ENCODE peak calls at places on chromosome 10, in five cellular contexts. H, A, X, E and Q are unnamed samples. For H3K36me3, the result is how much of the 10 kb centered on the place peaks cover.

GRCh38 chr10:35459449-35459847 is 123.1 kb downstream of the CCNY start:
- DNase-seq in E (no peak), X (no peak), A (no peak), H (no peak), Q (no peak)

GRCh38 chr10:119315128-119316001 is 108.0 kb downstream of the GRK5 start:
- DNase-seq in H (no peak), A (peak), X (peak), E (no peak), Q (no peak)

GRCh38 chr10:99008106-99008505 is 227.5 kb downstream of the HPSE2 start:
- DNase-seq in E (no peak), A (no peak), H (no peak), X (no peak), Q (no peak)

GRCh38 chr10:90849956-90850749 is 7.7 kb downstream of the HTR7 start:
- DNase-seq in E (no peak), H (no peak), X (peak), A (no peak), Q (no peak)

GRCh38 chr10:76209135-76209534 is 777.7 kb downstream of the LRMDA start:
- DNase-seq in A (no peak), E (no peak), H (no peak), X (peak), Q (no peak)

GRCh38 chr10:130721971-130722370 is 585.8 kb downstream of the GLRX3 start:
- DNase-seq in H (no peak), E (no peak), A (no peak), X (no peak), Q (no peak)

GRCh38 chr10:43610636-43611035 is 4.4 kb downstream of the ZNF485 start:
- DNase-seq in E (no peak), X (peak), H (no peak), A (no peak), Q (no peak)

GRCh38 chr10:22463255-22463654 is 118.0 kb downstream of the SPAG6 start:
- DNase-seq in H (no peak), E (no peak), A (no peak), X (no peak), Q (no peak)

GRCh38 chr10:124949543-124949942 is 7.6 kb downstream of the ZRANB1 start:
- DNase-seq in H (no peak), A (no peak), X (peak), E (no peak), Q (no peak)

GRCh38 chr10:114683593-114683992 is 25.5 kb upstream of the ABLIM1 start:
- DNase-seq in A (no peak), H (no peak), E (no peak), X (no peak), Q (no peak)

GRCh38 chr10:20466731-20467130 is 430.4 kb downstream of the NEBL start:
- DNase-seq in X (peak), H (no peak), E (no peak), A (no peak), Q (no peak)

GRCh38 chr10:74480778-74481177 is 329.8 kb downstream of the ADK start:
- DNase-seq in E (no peak), H (no peak), X (no peak), A (no peak), Q (no peak)

GRCh38 chr10:115093286-115093775 is at the start of gene ATRNL1:
- DNase-seq in H (peak), A (peak), X (no peak), E (peak), Q (peak)

GRCh38 chr10:128110339-128110738 is 15.9 kb downstream of the MKI67 start:
- DNase-seq in E (no peak), X (no peak), H (no peak), A (no peak), Q (no peak)
- H3K36me3 ChIP-seq in E (under half), X (under half), H (under half), A (under half), Q (under half)

GRCh38 chr10:127370601-127371000 is 174.2 kb upstream of the INSYN2A start:
- DNase-seq in E (no peak), X (no peak), H (no peak), A (no peak), Q (no peak)

GRCh38 chr10:127375423-127375822 is 173.7 kb upstream of the NPS start:
- DNase-seq in E (no peak), A (no peak), H (no peak), X (peak), Q (no peak)

GRCh38 chr10:127374901-127375300 is 174.2 kb upstream of the NPS start:
- DNase-seq in H (no peak), E (no peak), A (no peak), X (no peak), Q (no peak)

GRCh38 chr10:127374074-127374680 is 174.9 kb upstream of the NPS start:
- DNase-seq in H (no peak), E (no peak), A (no peak), X (no peak), Q (no peak)

GRCh38 chr10:127372361-127372760 is 176.0 kb upstream of the INSYN2A start:
- DNase-seq in E (no peak), A (no peak), X (no peak), H (no peak), Q (no peak)
- H3K4me3 ChIP-seq in E (no peak), A (no peak), X (no peak), H (no peak), Q (no peak)

GRCh38 chr10:97433430-97434001 is 7.5 kb downstream of the PGAM1 start:
- DNase-seq in X (no peak), H (no peak), A (no peak), E (no peak), Q (no peak)

GRCh38 chr10:97434055-97434454 is 8.1 kb downstream of the PGAM1 start:
- DNase-seq in H (no peak), E (no peak), X (no peak), A (no peak), Q (no peak)

GRCh38 chr10:97434557-97434956 is 8.6 kb downstream of the PGAM1 start:
- DNase-seq in A (no peak), H (no peak), X (no peak), E (no peak), Q (no peak)

GRCh38 chr10:97435211-97435610 is 9.2 kb downstream of the PGAM1 start:
- DNase-seq in E (no peak), X (no peak), A (no peak), H (no peak), Q (no peak)
- H3K36me3 ChIP-seq in E (half or more), X (half or more), A (under half), H (half or more), Q (under half)

GRCh38 chr10:72322280-72323058 is 32.2 kb downstream of the DNAJB12 start:
- DNase-seq in H (no peak), E (no peak), A (peak), X (no peak), Q (no peak)

GRCh38 chr10:72321248-72322029 is 33.3 kb downstream of the DNAJB12 start:
- DNase-seq in H (no peak), X (no peak), E (no peak), A (peak), Q (no peak)

GRCh38 chr10:72322030-72322279 is 32.8 kb downstream of the DNAJB12 start:
- DNase-seq in A (peak), E (no peak), X (no peak), H (peak), Q (no peak)

GRCh38 chr10:72319416-72320254 is 35.1 kb downstream of the DNAJB12 start:
- DNase-seq in H (peak), A (peak), E (peak), X (peak), Q (peak)

DNA sequence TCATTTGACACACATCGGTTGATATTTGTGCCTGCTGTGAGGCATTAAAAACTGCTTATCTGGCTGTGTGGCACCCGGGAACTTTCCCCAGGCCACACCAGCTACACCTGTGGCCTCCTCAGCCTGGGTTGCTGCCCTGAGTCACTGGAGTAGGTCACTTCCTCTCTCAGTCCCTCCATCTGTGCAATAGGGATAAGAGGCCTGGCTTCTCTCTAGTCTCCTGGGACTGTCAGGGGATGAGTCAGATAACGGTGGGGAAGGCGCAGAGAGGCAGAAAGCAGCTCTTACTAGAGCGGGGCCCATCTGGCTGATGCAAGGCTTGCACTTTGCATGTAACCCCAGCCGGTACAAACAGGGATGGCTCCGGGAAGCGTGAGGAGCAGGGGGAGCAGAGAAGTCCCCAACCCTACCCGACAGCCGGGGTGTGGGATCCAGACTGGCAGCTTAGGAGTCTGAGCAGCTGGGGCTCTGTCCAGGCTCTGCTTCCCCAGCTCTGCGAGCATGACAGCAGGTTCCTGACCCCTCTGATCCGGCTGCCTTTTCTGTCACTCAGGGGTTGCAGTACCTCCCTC is 34.0 kb downstream of the DNAJB12 start:
- DNase-seq in X (peak), E (no peak), H (peak), A (peak), Q (peak)
- H3K4me3 ChIP-seq in X (no peak), E (no peak), H (no peak), A (no peak), Q (no peak)

DNA sequence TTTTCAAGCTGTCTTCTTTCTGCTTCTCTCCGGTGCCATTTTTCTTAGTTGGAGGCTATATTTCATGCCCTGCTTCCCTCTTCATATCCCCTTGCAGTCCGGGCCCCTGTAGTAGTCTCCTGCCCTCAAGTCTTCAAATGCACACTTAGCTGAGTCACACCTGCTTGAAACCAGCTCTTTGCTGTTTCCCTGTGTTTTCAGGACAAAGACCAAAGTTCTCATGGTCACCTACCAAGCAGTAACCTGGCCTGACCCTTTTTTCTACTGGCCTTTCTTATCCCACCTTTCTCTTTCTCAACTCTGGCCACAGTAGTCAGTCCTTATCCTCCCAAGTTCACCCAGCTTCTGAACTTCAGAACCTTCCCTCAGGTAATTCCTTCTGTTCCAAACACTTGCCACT is 28.5 kb downstream of the GLUD1 start:
- DNase-seq in X (no peak), E (no peak), H (no peak), A (peak), Q (no peak)
- H3K36me3 ChIP-seq in X (under half), E (under half), H (half or more), A (under half), Q (under half)

DNA sequence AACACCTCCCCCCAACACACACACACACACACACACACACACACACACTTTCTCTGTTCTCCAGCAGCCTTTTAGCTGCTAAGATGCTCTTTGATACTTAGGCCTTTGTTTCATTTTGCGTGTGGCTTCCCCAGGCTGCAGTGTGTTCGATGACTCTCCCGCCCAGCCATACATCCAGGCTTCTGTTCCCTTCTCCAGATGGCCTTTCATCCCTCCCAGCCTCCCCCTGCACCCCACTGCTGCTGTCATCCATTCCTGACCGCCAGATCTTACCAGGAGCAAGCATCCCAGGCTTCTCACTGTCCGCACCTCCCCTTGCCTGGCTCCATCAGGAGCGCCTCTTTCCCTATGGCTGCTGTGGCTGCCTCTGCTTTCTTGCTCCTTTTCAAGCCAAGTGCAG is 77.8 kb upstream of the PPIF start:
- DNase-seq in H (no peak), X (no peak), A (no peak), E (no peak), Q (no peak)
- H3K4me3 ChIP-seq in H (no peak), X (no peak), A (no peak), E (no peak), Q (no peak)

GRCh38 chr10:101897633-101898032 is 54.0 kb upstream of the KCNIP2 start:
- DNase-seq in E (peak), H (no peak), A (peak), X (peak), Q (peak)

GRCh38 chr10:101894742-101895141 is 51.1 kb upstream of the KCNIP2 start:
- DNase-seq in H (no peak), E (no peak), A (peak), X (peak), Q (no peak)

GRCh38 chr10:101896466-101896865 is 52.9 kb upstream of the KCNIP2 start:
- DNase-seq in E (no peak), H (no peak), X (peak), A (no peak), Q (no peak)

GRCh38 chr10:101894266-101894665 is 50.7 kb upstream of the KCNIP2 start:
- DNase-seq in H (no peak), X (no peak), E (no peak), A (no peak), Q (no peak)

GRCh38 chr10:101895781-101896180 is 52.2 kb upstream of the KCNIP2 start:
- DNase-seq in E (no peak), H (no peak), A (no peak), X (no peak), Q (no peak)
- H3K36me3 ChIP-seq in E (under half), H (under half), A (under half), X (under half), Q (under half)

GRCh38 chr10:121597504-121598241 is 571 bp downstream of the FGFR2 start:
- DNase-seq in E (no peak), X (no peak), H (no peak), A (peak), Q (peak)
- H3K4me3 ChIP-seq in E (peak), X (no peak), H (peak), A (peak), Q (peak)

GRCh38 chr10:32947586-32947985 is 10.4 kb downstream of the ITGB1 start:
- DNase-seq in X (no peak), H (no peak), E (no peak), A (no peak), Q (no peak)
- H3K36me3 ChIP-seq in X (under half), H (under half), E (under half), A (under half), Q (under half)

DNA sequence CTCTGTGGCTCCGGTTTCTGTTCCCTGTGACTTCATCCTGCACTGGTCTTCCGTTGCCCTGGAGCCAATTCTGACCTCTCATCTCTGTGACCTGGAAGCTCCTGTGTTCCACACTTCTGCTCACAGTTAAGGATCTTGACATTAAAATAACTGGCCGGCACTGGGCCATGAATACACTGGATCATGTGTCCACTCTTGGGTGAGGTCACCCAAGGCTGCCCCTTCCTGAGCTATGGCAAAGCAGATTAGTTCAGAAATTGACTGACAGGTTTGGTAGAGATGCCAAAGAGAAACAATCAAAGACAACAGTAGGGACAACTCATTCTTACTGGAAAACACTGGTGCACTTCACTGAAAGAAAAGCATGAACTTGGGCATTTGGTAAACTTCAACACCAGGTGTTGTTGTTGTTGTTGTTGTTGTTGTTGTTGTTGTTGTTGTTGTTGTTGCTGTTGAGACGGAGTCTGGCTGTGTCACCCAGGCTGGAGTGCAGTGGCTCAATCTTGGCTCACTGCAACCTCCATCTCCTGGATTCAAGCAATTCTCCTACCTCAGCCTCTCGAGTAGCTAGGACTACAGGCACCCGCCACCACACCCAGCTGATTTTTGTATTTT is 36.7 kb upstream of the GRID1 start:
- DNase-seq in A (no peak), X (no peak), H (no peak), E (no peak), Q (no peak)
- H3K4me3 ChIP-seq in A (no peak), X (no peak), H (no peak), E (no peak), Q (no peak)